ENCODE peak calls at places on chromosomes 11 and 22, in five cellular contexts. I, Z, C, K and L are unnamed samples.

GRCh38 chr22:46432164-46433068 is 96.9 kb downstream of the TRMU start:
- DNase-seq in I (no peak), Z (peak), C (no peak), K (no peak), L (no peak)

GRCh38 chr11:105045897-105046296 is 762 bp upstream of the CARD16 start:
- DNase-seq in I (no peak), Z (no peak), C (no peak), K (no peak), L (no peak)

GRCh38 chr22:30373331-30374325 is 13.6 kb downstream of the RNF215 start:
- DNase-seq in I (no peak), Z (no peak), C (no peak), K (no peak), L (no peak)

GRCh38 chr11:1436468-1437030 is 46.8 kb downstream of the BRSK2 start:
- DNase-seq in I (no peak), Z (no peak), C (no peak), K (no peak), L (no peak)

GRCh38 chr22:39296981-39297489 is 22.4 kb downstream of the RPL3 start:
- DNase-seq in I (no peak), Z (no peak), C (no peak), K (peak), L (no peak)

GRCh38 chr11:105220175-105220574 is 80.6 kb upstream of the CARD18 start:
- DNase-seq in I (no peak), Z (no peak), C (no peak), K (no peak), L (no peak)

GRCh38 chr11:78791254-78791653 is 216.6 kb upstream of the NARS2 start:
- DNase-seq in I (no peak), Z (no peak), C (no peak), K (no peak), L (no peak)

GRCh38 chr11:27720277-27720830 is 20.1 kb upstream of the BDNF start:
- DNase-seq in I (no peak), Z (peak), C (no peak), K (no peak), L (peak)

GRCh38 chr11:31366795-31367194 is 2.7 kb downstream of the DCDC1 start:
- DNase-seq in I (no peak), Z (no peak), C (no peak), K (no peak), L (no peak)

GRCh38 chr11:19329910-19330309 is 89.2 kb upstream of the E2F8 start:
- DNase-seq in I (no peak), Z (no peak), C (no peak), K (no peak), L (no peak)

GRCh38 chr22:48782817-48783511 is 1044.7 kb downstream of the BRD1 start:
- DNase-seq in I (peak), Z (no peak), C (no peak), K (no peak), L (no peak)

GRCh38 chr11:47107709-47108108 is 69.0 kb downstream of the ARFGAP2 start:
- DNase-seq in I (no peak), Z (no peak), C (no peak), K (no peak), L (no peak)

GRCh38 chr11:587978-588380 is 11.7 kb downstream of the PHRF1 start:
- DNase-seq in I (no peak), Z (no peak), C (no peak), K (peak), L (peak)

GRCh38 chr22:35630387-35630793 is 13.3 kb upstream of the MB start:
- DNase-seq in I (peak), Z (no peak), C (no peak), K (no peak), L (no peak)

GRCh38 chr11:36292311-36292722 is 3.1 kb upstream of the COMMD9 start:
- DNase-seq in I (peak), Z (no peak), C (no peak), K (no peak), L (peak)

GRCh38 chr22:27989758-27990450 is 70.8 kb upstream of the PITPNB start:
- DNase-seq in I (no peak), Z (no peak), C (peak), K (no peak), L (no peak)

GRCh38 chr22:25970348-25970995 is 198.8 kb upstream of the SEZ6L start:
- DNase-seq in I (no peak), Z (no peak), C (no peak), K (peak), L (no peak)

GRCh38 chr11:44372989-44373388 is 63.0 kb upstream of the ALX4 start:
- DNase-seq in I (no peak), Z (no peak), C (peak), K (no peak), L (no peak)

GRCh38 chr11:58770627-58771457 is 39.1 kb upstream of the GLYAT start:
- DNase-seq in I (peak), Z (no peak), C (no peak), K (no peak), L (peak)

GRCh38 chr11:60786811-60787567 is 1.9 kb downstream of the MS4A10 start:
- DNase-seq in I (no peak), Z (peak), C (no peak), K (peak), L (no peak)

GRCh38 chr11:125072961-125073590 is 10.0 kb downstream of the SLC37A2 start:
- DNase-seq in I (no peak), Z (no peak), C (no peak), K (no peak), L (no peak)

GRCh38 chr11:125071408-125071807 is 8.3 kb downstream of the SLC37A2 start:
- DNase-seq in I (no peak), Z (no peak), C (no peak), K (no peak), L (no peak)

GRCh38 chr11:125071831-125072209 is 8.7 kb downstream of the SLC37A2 start:
- DNase-seq in I (no peak), Z (no peak), C (no peak), K (no peak), L (no peak)

GRCh38 chr11:125073616-125074483 is 10.7 kb downstream of the SLC37A2 start:
- DNase-seq in I (no peak), Z (no peak), C (no peak), K (no peak), L (no peak)

DNA sequence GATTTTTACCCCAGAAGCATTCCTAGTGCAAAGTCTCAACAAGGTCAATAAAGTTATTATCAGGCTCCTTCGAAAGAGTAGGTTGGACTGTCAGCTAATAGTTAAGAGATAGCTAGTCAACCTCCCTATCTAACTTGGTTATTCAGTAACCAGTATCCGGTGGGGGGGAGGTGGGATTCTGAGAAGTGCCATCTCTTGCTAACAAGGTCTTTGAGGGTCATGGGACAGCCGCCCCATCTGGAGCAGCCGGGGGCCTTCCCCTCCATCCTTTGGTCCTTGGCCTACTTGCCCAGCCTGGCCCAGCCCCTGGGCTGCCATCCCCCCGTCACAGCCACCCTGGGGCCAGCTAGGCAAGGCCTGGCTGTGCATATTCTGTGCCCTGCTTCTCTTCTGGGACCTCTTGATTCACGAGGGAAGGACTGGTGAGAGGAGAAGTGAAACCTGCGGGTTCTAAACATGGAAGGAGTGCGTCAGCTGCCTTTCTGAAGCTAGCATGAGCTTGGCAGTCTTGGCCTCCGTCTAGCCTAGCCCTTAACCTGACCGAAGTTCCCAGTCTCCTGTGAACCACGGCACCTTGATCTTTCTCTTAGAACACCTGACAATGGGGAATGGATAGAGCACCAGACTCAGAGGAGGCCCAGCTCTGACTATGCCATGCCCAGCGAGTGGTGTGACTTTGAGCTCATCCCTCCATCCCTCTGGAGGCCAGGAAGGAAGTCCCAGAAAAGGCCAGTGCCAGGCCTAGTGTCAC is 9.3 kb downstream of the SLC37A2 start:
- DNase-seq in I (no peak), Z (peak), C (no peak), K (peak), L (no peak)
- TF ChIP-seq POLR2A in I (no peak), Z (no peak), C (no peak), K (no peak), L (no peak)

GRCh38 chr11:12076840-12077534 is 33.4 kb upstream of the MICAL2 start:
- DNase-seq in I (no peak), Z (no peak), C (peak), K (no peak), L (no peak)
- TF ChIP-seq POLR2A in I (no peak), Z (no peak), C (no peak), K (no peak), L (no peak)

DNA sequence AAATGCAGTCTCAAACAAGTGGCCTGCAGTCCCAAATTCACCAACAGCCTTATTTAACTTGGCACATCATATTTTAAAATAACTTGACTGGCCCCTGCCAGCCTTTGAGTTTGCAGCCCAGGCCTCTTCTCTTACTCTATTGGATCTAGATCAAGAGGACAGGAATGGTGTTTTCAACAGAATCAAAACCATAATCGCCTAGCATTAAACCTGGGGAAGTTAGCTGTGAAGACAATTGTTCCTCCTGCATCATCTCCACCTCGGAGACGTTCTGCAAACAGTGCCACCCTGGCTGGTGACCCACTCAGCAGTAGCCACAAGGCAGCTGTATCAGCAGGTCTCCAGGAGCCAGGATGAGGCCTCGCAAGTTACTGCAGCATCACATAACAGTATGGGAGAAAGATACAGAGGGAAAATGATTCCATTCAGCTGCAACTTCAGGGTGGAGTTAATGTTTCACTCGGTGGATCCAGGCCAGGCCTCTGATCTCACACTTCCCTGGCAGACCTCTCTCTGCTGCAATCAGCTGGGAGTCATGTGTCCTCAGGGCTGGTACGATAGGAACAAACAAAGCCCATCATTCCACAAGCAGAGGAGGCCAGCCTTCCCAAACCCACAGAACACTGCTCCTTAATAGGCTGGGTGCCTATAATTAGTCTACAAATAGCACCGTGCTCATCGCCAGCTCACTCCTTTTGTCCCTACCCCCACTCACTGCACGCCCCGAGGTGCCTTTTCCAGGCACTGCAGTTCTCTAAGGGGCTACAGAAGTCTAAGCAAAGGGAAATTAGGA is 18.6 kb upstream of the SCN2B start:
- DNase-seq in I (no peak), Z (peak), C (peak), K (peak), L (no peak)
- TF ChIP-seq POLR2A in I (no peak), Z (no peak), C (no peak), K (no peak), L (no peak)

GRCh38 chr11:67099841-67100324 is 19.2 kb upstream of the KDM2A start:
- DNase-seq in I (no peak), Z (no peak), C (no peak), K (no peak), L (no peak)
- TF ChIP-seq POLR2A in I (no peak), Z (no peak), C (no peak), K (no peak), L (no peak)

GRCh38 chr11:65134952-65135632 is 773 bp upstream of the SYVN1 start:
- DNase-seq in I (peak), Z (peak), C (peak), K (peak), L (peak)
- TF ChIP-seq POLR2A in I (peak), Z (peak), C (no peak), K (peak), L (peak)

GRCh38 chr11:64619811-64620285 is 28.8 kb downstream of the SLC22A12 start:
- DNase-seq in I (peak), Z (peak), C (no peak), K (peak), L (no peak)
- TF ChIP-seq POLR2A in I (no peak), Z (no peak), C (no peak), K (no peak), L (no peak)

GRCh38 chr11:73139476-73140198 is 2.5 kb downstream of the FCHSD2 start:
- DNase-seq in I (no peak), Z (no peak), C (no peak), K (no peak), L (no peak)
- TF ChIP-seq POLR2A in I (no peak), Z (no peak), C (no peak), K (no peak), L (no peak)

GRCh38 chr11:64253481-64253880 is 2.2 kb downstream of the PLCB3 start:
- DNase-seq in I (no peak), Z (peak), C (no peak), K (no peak), L (no peak)

GRCh38 chr11:64251722-64251985 is 324 bp downstream of the PLCB3 start:
- DNase-seq in I (no peak), Z (no peak), C (no peak), K (no peak), L (no peak)

GRCh38 chr11:64253043-64253442 is 1.7 kb downstream of the PLCB3 start:
- DNase-seq in I (no peak), Z (no peak), C (no peak), K (no peak), L (no peak)

GRCh38 chr11:64250875-64251721 is at the start of gene PLCB3:
- DNase-seq in I (no peak), Z (peak), C (no peak), K (peak), L (peak)

GRCh38 chr11:64251986-64252837 is 882 bp downstream of the PLCB3 start:
- DNase-seq in I (no peak), Z (peak), C (no peak), K (peak), L (peak)
- TF ChIP-seq POLR2A in I (peak), Z (peak), C (no peak), K (no peak), L (no peak)

GRCh38 chr11:72680624-72681158 is 6.5 kb upstream of the PDE2A start:
- DNase-seq in I (no peak), Z (no peak), C (no peak), K (no peak), L (no peak)
- TF ChIP-seq POLR2A in I (no peak), Z (no peak), C (no peak), K (no peak), L (no peak)

DNA sequence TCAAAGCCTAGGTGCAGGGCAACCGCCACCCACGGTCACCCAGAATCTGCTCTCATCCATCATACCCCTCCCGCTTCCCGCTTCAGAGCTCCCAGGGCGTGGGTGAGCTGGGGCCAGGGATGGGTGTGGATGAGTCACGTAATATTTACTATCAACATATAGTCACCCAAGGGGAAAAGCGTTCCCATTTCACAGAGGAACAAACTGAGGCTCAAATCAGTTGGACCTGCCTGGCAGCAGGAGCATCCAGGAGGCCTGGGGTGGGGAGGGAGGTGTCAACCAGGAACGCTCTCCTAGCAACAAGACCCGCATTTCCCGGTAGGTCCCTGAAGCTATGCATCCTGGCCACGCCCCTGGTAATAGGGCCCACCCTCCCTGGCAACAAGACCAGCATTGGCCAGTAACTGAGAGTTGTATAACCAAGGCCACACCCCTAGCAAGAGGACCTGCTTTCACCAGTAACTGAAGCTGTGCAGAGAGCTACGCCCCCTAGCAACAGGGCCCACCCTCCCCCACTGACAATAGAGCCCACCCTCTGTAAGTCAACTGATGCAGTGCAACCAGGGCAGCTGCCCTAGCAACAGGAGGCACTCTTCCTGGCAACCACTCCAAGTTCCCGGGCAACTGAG is 32.7 kb upstream of the TXNRD2 start:
- DNase-seq in I (peak), Z (peak), C (no peak), K (peak), L (peak)
- TF ChIP-seq POLR2A in I (no peak), Z (no peak), C (no peak), K (no peak), L (no peak)